ENCODE peak calls at places on chromosomes 12 and 14, in five cellular contexts. One of them, this sample, is unnamed.

GRCh38 chr14:66944872-66945271 is 244.4 kb upstream of the GARIN2 start:
- DNase-seq in GM12878: no peak
- DNase-seq in H1: no peak
- DNase-seq in K562: no peak
- DNase-seq in HepG2: peak
- DNase-seq in this sample: peak

GRCh38 chr14:50321009-50321660 is 9.0 kb downstream of the DMAC2L start:
- DNase-seq in GM12878: peak
- DNase-seq in H1: no peak
- DNase-seq in K562: peak
- DNase-seq in HepG2: peak
- DNase-seq in this sample: peak

GRCh38 chr12:108804361-108804949 is 52.9 kb downstream of the SSH1 start:
- DNase-seq in GM12878: no peak
- DNase-seq in HepG2: no peak
- DNase-seq in K562: no peak
- DNase-seq in H1: no peak
- DNase-seq in this sample: no peak

GRCh38 chr12:114733919-114734318 is 49.9 kb upstream of the TBX3 start:
- DNase-seq in H1: no peak
- DNase-seq in K562: no peak
- DNase-seq in HepG2: no peak
- DNase-seq in GM12878: no peak
- DNase-seq in this sample: no peak

GRCh38 chr12:129614221-129614885 is 289.5 kb downstream of the TMEM132D start:
- DNase-seq in H1: no peak
- DNase-seq in K562: no peak
- DNase-seq in HepG2: no peak
- DNase-seq in GM12878: no peak
- DNase-seq in this sample: no peak

GRCh38 chr12:54058189-54058917 is 4.7 kb downstream of the HOXC4 start:
- DNase-seq in HepG2: no peak
- DNase-seq in K562: no peak
- DNase-seq in GM12878: no peak
- DNase-seq in H1: no peak
- DNase-seq in this sample: no peak

GRCh38 chr12:13273097-13273496 is 76.6 kb downstream of the EMP1 start:
- DNase-seq in HepG2: no peak
- DNase-seq in GM12878: no peak
- DNase-seq in K562: no peak
- DNase-seq in H1: no peak
- DNase-seq in this sample: no peak

GRCh38 chr14:100902295-100902694 is 1.2 kb downstream of the RTL1 start:
- DNase-seq in HepG2: peak
- DNase-seq in H1: no peak
- DNase-seq in GM12878: no peak
- DNase-seq in K562: peak
- DNase-seq in this sample: peak

GRCh38 chr14:28744126-28744525 is 22.5 kb upstream of the FOXG1 start:
- DNase-seq in GM12878: no peak
- DNase-seq in K562: no peak
- DNase-seq in H1: no peak
- DNase-seq in HepG2: no peak
- DNase-seq in this sample: no peak

GRCh38 chr14:94467728-94468520 is 8.1 kb downstream of the SERPINA9 start:
- DNase-seq in GM12878: no peak
- DNase-seq in HepG2: no peak
- DNase-seq in K562: no peak
- DNase-seq in H1: no peak
- DNase-seq in this sample: no peak

GRCh38 chr12:116710367-116710766 is 27.5 kb downstream of the SPRING1 start:
- DNase-seq in HepG2: no peak
- DNase-seq in GM12878: no peak
- DNase-seq in K562: no peak
- DNase-seq in H1: no peak
- DNase-seq in this sample: no peak

GRCh38 chr14:73058923-73059311 is 583 bp downstream of the RBM25 start:
- DNase-seq in H1: no peak
- DNase-seq in HepG2: peak
- DNase-seq in K562: no peak
- DNase-seq in GM12878: no peak
- DNase-seq in this sample: peak

GRCh38 chr12:101566318-101566717 is 28.5 kb upstream of the MYBPC1 start:
- DNase-seq in H1: peak
- DNase-seq in GM12878: no peak
- DNase-seq in HepG2: peak
- DNase-seq in K562: no peak
- DNase-seq in this sample: no peak

GRCh38 chr12:102763016-102763415 is 154.0 kb downstream of the PAH start:
- DNase-seq in K562: no peak
- DNase-seq in HepG2: no peak
- DNase-seq in GM12878: no peak
- DNase-seq in H1: no peak
- DNase-seq in this sample: no peak

DNA sequence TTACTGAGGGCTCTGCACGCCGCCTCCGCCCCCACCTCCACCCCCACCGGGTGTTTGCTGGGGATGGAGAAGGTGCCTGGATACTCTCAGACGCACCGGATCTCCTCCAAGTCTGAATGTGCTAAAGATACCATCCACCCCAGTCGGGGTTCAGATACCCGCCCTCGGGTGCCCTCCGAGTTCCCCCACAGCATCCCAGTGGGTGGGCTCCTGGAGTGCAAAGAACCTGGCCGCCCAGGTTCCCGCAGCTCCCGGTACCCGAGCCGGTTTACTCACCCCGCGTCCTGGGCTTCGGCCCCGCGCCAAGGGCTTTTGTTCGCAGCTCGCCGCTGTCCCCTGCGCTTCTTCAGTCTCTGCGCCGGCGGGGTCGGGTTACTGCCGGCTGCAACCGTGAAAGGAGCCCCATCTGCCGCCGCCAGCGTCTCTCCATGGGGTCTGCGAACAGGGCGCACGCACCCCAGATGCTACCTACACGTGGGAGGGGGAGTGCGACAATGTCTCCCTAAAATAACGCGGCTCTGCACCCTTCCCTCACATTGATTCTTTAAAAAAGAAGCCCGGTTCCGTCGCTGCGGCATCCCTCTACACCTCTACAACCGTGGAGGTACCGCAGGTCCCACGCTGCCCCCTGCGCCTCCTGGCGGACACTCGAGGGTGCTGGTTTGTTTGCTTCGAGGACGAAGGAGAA is at the start of gene CCDC177:
- DNase-seq in K562: peak
- DNase-seq in GM12878: no peak
- DNase-seq in H1: no peak
- DNase-seq in HepG2: peak
- DNase-seq in this sample: peak
- TF ChIP-seq KDM1A in K562: no peak
- TF ChIP-seq KDM1A in GM12878: no peak
- TF ChIP-seq KDM1A in H1: peak
- TF ChIP-seq KDM1A in HepG2: no peak
- TF ChIP-seq KDM1A in this sample: no peak

DNA sequence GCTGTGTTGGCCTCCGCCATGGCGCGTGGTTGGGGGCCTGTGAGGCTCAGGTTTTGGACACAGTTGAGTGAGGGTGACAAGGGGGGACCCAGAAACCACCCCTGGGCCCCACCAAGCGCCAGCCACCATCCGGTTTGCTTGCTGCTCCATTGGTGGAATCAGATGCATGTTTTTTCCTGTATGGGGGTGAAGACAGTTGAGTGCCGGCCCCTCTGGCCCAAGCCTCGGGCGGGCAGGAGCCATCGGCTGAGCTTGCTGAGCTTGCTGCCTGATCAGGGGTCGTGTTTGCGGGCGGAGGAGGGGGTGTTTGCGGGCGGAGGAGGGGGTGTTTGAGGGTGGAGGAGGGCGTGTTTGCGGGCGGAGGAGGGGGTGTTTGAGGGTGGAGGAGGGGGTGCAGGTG is 6.4 kb downstream of the PGAM5 start:
- DNase-seq in HepG2: no peak
- DNase-seq in K562: no peak
- DNase-seq in GM12878: no peak
- DNase-seq in H1: no peak
- DNase-seq in this sample: no peak
- TF ChIP-seq KDM1A in HepG2: no peak
- TF ChIP-seq KDM1A in K562: no peak
- TF ChIP-seq KDM1A in GM12878: no peak
- TF ChIP-seq KDM1A in H1: no peak
- TF ChIP-seq KDM1A in this sample: no peak

GRCh38 chr12:2290516-2291065 is 237.8 kb downstream of the CACNA1C start:
- DNase-seq in HepG2: no peak
- DNase-seq in K562: no peak
- DNase-seq in H1: no peak
- DNase-seq in GM12878: no peak
- DNase-seq in this sample: no peak
- TF ChIP-seq KDM1A in HepG2: no peak
- TF ChIP-seq KDM1A in K562: no peak
- TF ChIP-seq KDM1A in H1: no peak
- TF ChIP-seq KDM1A in GM12878: no peak
- TF ChIP-seq KDM1A in this sample: no peak

DNA sequence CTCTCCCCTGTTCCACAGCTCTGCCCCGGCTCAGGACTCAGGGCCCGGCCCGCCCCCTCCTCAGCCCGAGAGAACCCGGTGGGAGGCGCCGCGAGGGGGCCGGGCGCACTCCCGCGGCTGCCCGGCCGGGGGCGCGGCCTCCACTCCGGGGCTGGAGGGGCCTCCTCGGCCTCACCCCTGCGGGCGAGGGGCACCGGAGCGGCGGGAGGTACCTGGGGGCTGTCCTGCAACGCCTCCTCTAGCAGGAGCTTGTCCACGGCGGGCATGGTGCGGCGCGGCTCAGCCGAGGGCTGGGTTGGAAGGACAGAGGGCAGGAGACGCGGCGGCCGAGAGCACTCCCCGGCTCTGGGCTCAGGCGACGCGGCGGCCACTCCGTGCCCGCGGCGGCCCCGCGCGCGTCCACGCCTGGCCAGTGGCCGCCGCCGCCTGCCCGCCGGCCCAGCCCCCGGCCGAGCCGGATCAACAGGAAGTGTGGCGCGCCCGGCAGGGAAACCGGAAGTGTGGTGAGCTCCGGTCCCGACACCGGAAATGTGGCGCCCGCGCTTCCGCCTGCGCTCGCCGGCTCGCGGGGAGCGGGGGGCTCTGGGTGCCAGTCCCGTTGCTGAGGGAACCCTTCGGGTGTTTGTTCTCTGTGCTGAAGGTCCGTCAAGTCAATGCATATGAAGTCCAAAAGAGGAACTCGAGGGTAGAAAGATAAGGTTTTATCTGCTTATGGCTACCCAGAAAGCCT is at the start of gene APPL2:
- DNase-seq in HepG2: peak
- DNase-seq in GM12878: peak
- DNase-seq in K562: peak
- DNase-seq in H1: no peak
- DNase-seq in this sample: peak
- TF ChIP-seq KDM1A in HepG2: no peak
- TF ChIP-seq KDM1A in GM12878: no peak
- TF ChIP-seq KDM1A in K562: no peak
- TF ChIP-seq KDM1A in H1: no peak
- TF ChIP-seq KDM1A in this sample: no peak

GRCh38 chr12:3033538-3033865 is 43.7 kb upstream of the TSPAN9 start:
- DNase-seq in K562: no peak
- DNase-seq in HepG2: no peak
- DNase-seq in GM12878: no peak
- DNase-seq in H1: no peak
- DNase-seq in this sample: no peak

GRCh38 chr12:3032770-3033537 is 44.2 kb upstream of the TSPAN9 start:
- DNase-seq in GM12878: no peak
- DNase-seq in K562: no peak
- DNase-seq in HepG2: no peak
- DNase-seq in H1: no peak
- DNase-seq in this sample: no peak

GRCh38 chr12:3035815-3036702 is 41.1 kb upstream of the TSPAN9 start:
- DNase-seq in HepG2: no peak
- DNase-seq in K562: peak
- DNase-seq in GM12878: no peak
- DNase-seq in H1: no peak
- DNase-seq in this sample: no peak

GRCh38 chr12:3035171-3035570 is 42.0 kb upstream of the TSPAN9 start:
- DNase-seq in GM12878: no peak
- DNase-seq in H1: no peak
- DNase-seq in K562: no peak
- DNase-seq in HepG2: no peak
- DNase-seq in this sample: no peak

GRCh38 chr12:3034067-3034750 is 43.0 kb upstream of the TSPAN9 start:
- DNase-seq in GM12878: no peak
- DNase-seq in HepG2: peak
- DNase-seq in K562: peak
- DNase-seq in H1: peak
- DNase-seq in this sample: peak
- TF ChIP-seq KDM1A in GM12878: no peak
- TF ChIP-seq KDM1A in HepG2: no peak
- TF ChIP-seq KDM1A in K562: no peak
- TF ChIP-seq KDM1A in H1: no peak
- TF ChIP-seq KDM1A in this sample: no peak